ENCODE peak calls at places on chromosome 1, in five cellular contexts. One of them, this sample, is unnamed.

GRCh38 chr1:34361781-34362357 is 185.2 kb downstream of the C1orf94 start:
- DNase-seq in NCI-H510A: no peak
- DNase-seq in left ventricle myocardium superior: no peak
- DNase-seq in naive thymus-derived CD8-positive, alpha-beta T cell: no peak
- DNase-seq in NCI-H1417 treated with DMSO at 0.1 percent for 48 hours: no peak
- DNase-seq in this sample: no peak

GRCh38 chr1:2334366-2334765 is 57.0 kb downstream of the MORN1 start:
- DNase-seq in NCI-H510A: no peak
- DNase-seq in left ventricle myocardium superior: no peak
- DNase-seq in naive thymus-derived CD8-positive, alpha-beta T cell: no peak
- DNase-seq in NCI-H1417 treated with DMSO at 0.1 percent for 48 hours: no peak
- DNase-seq in this sample: no peak

GRCh38 chr1:71465093-71465492 is 384.3 kb upstream of the ZRANB2 start:
- DNase-seq in NCI-H510A: no peak
- DNase-seq in left ventricle myocardium superior: no peak
- DNase-seq in naive thymus-derived CD8-positive, alpha-beta T cell: no peak
- DNase-seq in NCI-H1417 treated with DMSO at 0.1 percent for 48 hours: no peak
- DNase-seq in this sample: no peak

GRCh38 chr1:44170281-44170823 is 28.9 kb upstream of the KLF18 start:
- DNase-seq in NCI-H510A: no peak
- DNase-seq in left ventricle myocardium superior: no peak
- DNase-seq in naive thymus-derived CD8-positive, alpha-beta T cell: no peak
- DNase-seq in NCI-H1417 treated with DMSO at 0.1 percent for 48 hours: no peak
- DNase-seq in this sample: no peak

GRCh38 chr1:91174734-91175133 is 152.9 kb upstream of the ZNF644 start:
- DNase-seq in NCI-H510A: no peak
- DNase-seq in left ventricle myocardium superior: no peak
- DNase-seq in naive thymus-derived CD8-positive, alpha-beta T cell: no peak
- DNase-seq in NCI-H1417 treated with DMSO at 0.1 percent for 48 hours: no peak
- DNase-seq in this sample: no peak

GRCh38 chr1:18365099-18365705 is 115.5 kb upstream of the KLHDC7A start:
- DNase-seq in NCI-H510A: no peak
- DNase-seq in left ventricle myocardium superior: no peak
- DNase-seq in naive thymus-derived CD8-positive, alpha-beta T cell: no peak
- DNase-seq in NCI-H1417 treated with DMSO at 0.1 percent for 48 hours: no peak
- DNase-seq in this sample: no peak

GRCh38 chr1:215226755-215227154 is 144.2 kb downstream of the KCNK2 start:
- DNase-seq in NCI-H510A: no peak
- DNase-seq in left ventricle myocardium superior: no peak
- DNase-seq in naive thymus-derived CD8-positive, alpha-beta T cell: no peak
- DNase-seq in NCI-H1417 treated with DMSO at 0.1 percent for 48 hours: no peak
- DNase-seq in this sample: no peak

GRCh38 chr1:116722016-116722838 is 32.0 kb upstream of the CD2 start:
- DNase-seq in NCI-H510A: no peak
- DNase-seq in left ventricle myocardium superior: no peak
- DNase-seq in naive thymus-derived CD8-positive, alpha-beta T cell: no peak
- DNase-seq in NCI-H1417 treated with DMSO at 0.1 percent for 48 hours: no peak
- DNase-seq in this sample: no peak

GRCh38 chr1:9293241-9293511 is 482 bp downstream of the SPSB1 start:
- DNase-seq in NCI-H510A: no peak
- DNase-seq in left ventricle myocardium superior: no peak
- DNase-seq in naive thymus-derived CD8-positive, alpha-beta T cell: no peak
- DNase-seq in NCI-H1417 treated with DMSO at 0.1 percent for 48 hours: no peak
- DNase-seq in this sample: no peak

GRCh38 chr1:115314111-115314510 is 23.9 kb downstream of the NGF start:
- DNase-seq in NCI-H510A: no peak
- DNase-seq in left ventricle myocardium superior: no peak
- DNase-seq in naive thymus-derived CD8-positive, alpha-beta T cell: no peak
- DNase-seq in NCI-H1417 treated with DMSO at 0.1 percent for 48 hours: no peak
- DNase-seq in this sample: no peak

GRCh38 chr1:194069831-194070218 is 883.4 kb upstream of the B3GALT2 start:
- DNase-seq in NCI-H510A: no peak
- DNase-seq in left ventricle myocardium superior: no peak
- DNase-seq in naive thymus-derived CD8-positive, alpha-beta T cell: no peak
- DNase-seq in NCI-H1417 treated with DMSO at 0.1 percent for 48 hours: no peak
- DNase-seq in this sample: no peak

GRCh38 chr1:110684476-110684875 is 9.7 kb upstream of the KCNA3 start:
- DNase-seq in NCI-H510A: no peak
- DNase-seq in left ventricle myocardium superior: no peak
- DNase-seq in naive thymus-derived CD8-positive, alpha-beta T cell: no peak
- DNase-seq in NCI-H1417 treated with DMSO at 0.1 percent for 48 hours: no peak
- DNase-seq in this sample: no peak

GRCh38 chr1:22241250-22241649 is 98.4 kb upstream of the WNT4 start:
- DNase-seq in NCI-H510A: no peak
- DNase-seq in left ventricle myocardium superior: no peak
- DNase-seq in naive thymus-derived CD8-positive, alpha-beta T cell: no peak
- DNase-seq in NCI-H1417 treated with DMSO at 0.1 percent for 48 hours: no peak
- DNase-seq in this sample: no peak

GRCh38 chr1:205317311-205317917 is 4.1 kb downstream of the NUAK2 start:
- DNase-seq in NCI-H510A: peak; percentile 92
- DNase-seq in left ventricle myocardium superior: peak; percentile 88
- DNase-seq in naive thymus-derived CD8-positive, alpha-beta T cell: no peak
- DNase-seq in NCI-H1417 treated with DMSO at 0.1 percent for 48 hours: peak; percentile 62
- DNase-seq in this sample: no peak

GRCh38 chr1:227917081-227917950 is 30.4 kb downstream of the WNT9A start:
- DNase-seq in NCI-H510A: no peak
- DNase-seq in left ventricle myocardium superior: no peak
- DNase-seq in naive thymus-derived CD8-positive, alpha-beta T cell: no peak
- DNase-seq in NCI-H1417 treated with DMSO at 0.1 percent for 48 hours: no peak
- DNase-seq in this sample: no peak

GRCh38 chr1:31984419-31985347 is 29.0 kb upstream of the KHDRBS1 start:
- DNase-seq in NCI-H510A: no peak
- DNase-seq in left ventricle myocardium superior: no peak
- DNase-seq in naive thymus-derived CD8-positive, alpha-beta T cell: peak; percentile 21
- DNase-seq in NCI-H1417 treated with DMSO at 0.1 percent for 48 hours: no peak
- DNase-seq in this sample: peak; percentile 7

This sample was measured in effector memory CD4-positive, alpha-beta T cell.